ENCODE peak calls at places on chromosomes 7 and 10, in ten cellular contexts. One of them, this sample, is unnamed.
A peak's percentile ranks its signal among the peaks of the same experiment; 100 is the strongest.

GRCh38 chr10:80443531-80443974 is 10.6 kb upstream of the TSPAN14 start:
- DNase-seq in tibial artery: peak; percentile 51
- DNase-seq in heart right ventricle: peak; percentile 21
- DNase-seq in mucosa of descending colon: peak; percentile 67
- DNase-seq in Karpas-422: peak; percentile 49
- DNase-seq in colonic mucosa: peak; percentile 32
- DNase-seq in IMR-90: no peak
- DNase-seq in aorta: peak; percentile 51
- DNase-seq in ovary: no peak
- DNase-seq in Peyer's patch: no peak
- DNase-seq in this sample: peak; percentile 54

GRCh38 chr7:90726623-90727022 is 130.5 kb downstream of the CDK14 start:
- DNase-seq in Peyer's patch: no peak
- DNase-seq in mucosa of descending colon: peak; percentile 19
- DNase-seq in tibial artery: no peak
- DNase-seq in IMR-90: peak; percentile 78
- DNase-seq in heart right ventricle: no peak
- DNase-seq in colonic mucosa: no peak
- DNase-seq in ovary: no peak
- DNase-seq in aorta: no peak
- DNase-seq in Karpas-422: peak; percentile 67
- DNase-seq in this sample: peak; percentile 67

GRCh38 chr10:110444009-110444347 is 53.7 kb upstream of the DUSP5 start:
- DNase-seq in ovary: no peak
- DNase-seq in mucosa of descending colon: no peak
- DNase-seq in IMR-90: no peak
- DNase-seq in heart right ventricle: peak; percentile 54
- DNase-seq in Peyer's patch: peak; percentile 21
- DNase-seq in aorta: no peak
- DNase-seq in tibial artery: no peak
- DNase-seq in Karpas-422: no peak
- DNase-seq in colonic mucosa: no peak
- DNase-seq in this sample: peak; percentile 62

GRCh38 chr10:43250625-43250924 is 16.3 kb downstream of the RASGEF1A start:
- DNase-seq in Karpas-422: no peak
- DNase-seq in ovary: peak; percentile 8
- DNase-seq in colonic mucosa: no peak
- DNase-seq in Peyer's patch: peak; percentile 31
- DNase-seq in tibial artery: no peak
- DNase-seq in IMR-90: no peak
- DNase-seq in aorta: no peak
- DNase-seq in mucosa of descending colon: no peak
- DNase-seq in heart right ventricle: peak; percentile 2
- DNase-seq in this sample: no peak

GRCh38 chr10:78471723-78472541 is 438.3 kb downstream of the RPS24 start:
- DNase-seq in tibial artery: no peak
- DNase-seq in IMR-90: no peak
- DNase-seq in Peyer's patch: peak; percentile 31
- DNase-seq in mucosa of descending colon: no peak
- DNase-seq in heart right ventricle: no peak
- DNase-seq in colonic mucosa: peak; percentile 13
- DNase-seq in Karpas-422: no peak
- DNase-seq in ovary: peak; percentile 64
- DNase-seq in aorta: peak; percentile 66
- DNase-seq in this sample: no peak

GRCh38 chr7:129308047-129308446 is 83.2 kb downstream of the AHCYL2 start:
- DNase-seq in Peyer's patch: no peak
- DNase-seq in tibial artery: no peak
- DNase-seq in aorta: no peak
- DNase-seq in mucosa of descending colon: no peak
- DNase-seq in IMR-90: peak; percentile 64
- DNase-seq in Karpas-422: no peak
- DNase-seq in heart right ventricle: peak; percentile 23
- DNase-seq in colonic mucosa: no peak
- DNase-seq in ovary: no peak
- DNase-seq in this sample: peak; percentile 64

GRCh38 chr7:39951156-39951942 is 1.3 kb downstream of the CDK13 start:
- DNase-seq in ovary: peak; percentile 70
- DNase-seq in mucosa of descending colon: peak; percentile 62
- DNase-seq in colonic mucosa: peak; percentile 54
- DNase-seq in Peyer's patch: peak; percentile 85
- DNase-seq in tibial artery: peak; percentile 80
- DNase-seq in heart right ventricle: peak; percentile 50
- DNase-seq in Karpas-422: peak; percentile 90
- DNase-seq in aorta: peak; percentile 80
- DNase-seq in IMR-90: peak; percentile 52
- DNase-seq in this sample: peak; percentile 84

GRCh38 chr7:135717686-135718085 is 10.3 kb downstream of the SLC13A4 start:
- DNase-seq in ovary: no peak
- DNase-seq in Karpas-422: no peak
- DNase-seq in mucosa of descending colon: no peak
- DNase-seq in tibial artery: no peak
- DNase-seq in colonic mucosa: no peak
- DNase-seq in IMR-90: no peak
- DNase-seq in Peyer's patch: peak; percentile 19
- DNase-seq in aorta: no peak
- DNase-seq in heart right ventricle: no peak
- DNase-seq in this sample: no peak

GRCh38 chr7:48637382-48637781 is 287.0 kb upstream of the CDC14C start:
- DNase-seq in mucosa of descending colon: no peak
- DNase-seq in tibial artery: no peak
- DNase-seq in heart right ventricle: no peak
- DNase-seq in ovary: no peak
- DNase-seq in IMR-90: no peak
- DNase-seq in Peyer's patch: no peak
- DNase-seq in colonic mucosa: no peak
- DNase-seq in Karpas-422: no peak
- DNase-seq in aorta: no peak
- DNase-seq in this sample: no peak

GRCh38 chr10:82742478-82742877 is 867.5 kb downstream of the NRG3 start:
- DNase-seq in tibial artery: no peak
- DNase-seq in mucosa of descending colon: no peak
- DNase-seq in ovary: no peak
- DNase-seq in Karpas-422: no peak
- DNase-seq in colonic mucosa: no peak
- DNase-seq in IMR-90: no peak
- DNase-seq in aorta: no peak
- DNase-seq in heart right ventricle: no peak
- DNase-seq in Peyer's patch: no peak
- DNase-seq in this sample: no peak

GRCh38 chr10:15088428-15089261 is at the start of gene ACBD7:
- DNase-seq in aorta: peak; percentile 92
- DNase-seq in colonic mucosa: peak; percentile 71
- DNase-seq in mucosa of descending colon: peak; percentile 75
- DNase-seq in tibial artery: peak; percentile 83
- DNase-seq in Peyer's patch: peak; percentile 89
- DNase-seq in Karpas-422: peak; percentile 94
- DNase-seq in ovary: peak; percentile 85
- DNase-seq in IMR-90: peak; percentile 61
- DNase-seq in heart right ventricle: peak; percentile 57
- DNase-seq in this sample: peak; percentile 80

GRCh38 chr10:130461631-130462030 is 325.4 kb downstream of the GLRX3 start:
- DNase-seq in heart right ventricle: no peak
- DNase-seq in Peyer's patch: peak; percentile 9
- DNase-seq in tibial artery: peak; percentile 11
- DNase-seq in IMR-90: no peak
- DNase-seq in colonic mucosa: no peak
- DNase-seq in ovary: no peak
- DNase-seq in aorta: no peak
- DNase-seq in Karpas-422: no peak
- DNase-seq in mucosa of descending colon: no peak
- DNase-seq in this sample: no peak

GRCh38 chr10:130466271-130466997 is 330.2 kb downstream of the GLRX3 start:
- DNase-seq in ovary: no peak
- DNase-seq in heart right ventricle: no peak
- DNase-seq in Karpas-422: no peak
- DNase-seq in IMR-90: no peak
- DNase-seq in mucosa of descending colon: no peak
- DNase-seq in Peyer's patch: no peak
- DNase-seq in tibial artery: peak; percentile 13
- DNase-seq in aorta: no peak
- DNase-seq in colonic mucosa: no peak
- DNase-seq in this sample: no peak

GRCh38 chr10:130463104-130463875 is 327.1 kb downstream of the GLRX3 start:
- DNase-seq in ovary: no peak
- DNase-seq in Karpas-422: no peak
- DNase-seq in heart right ventricle: no peak
- DNase-seq in Peyer's patch: no peak
- DNase-seq in mucosa of descending colon: no peak
- DNase-seq in IMR-90: no peak
- DNase-seq in aorta: no peak
- DNase-seq in tibial artery: peak; percentile 37
- DNase-seq in colonic mucosa: no peak
- DNase-seq in this sample: no peak

GRCh38 chr10:130463876-130464360 is 327.7 kb downstream of the GLRX3 start:
- DNase-seq in Karpas-422: no peak
- DNase-seq in Peyer's patch: no peak
- DNase-seq in heart right ventricle: no peak
- DNase-seq in IMR-90: no peak
- DNase-seq in ovary: no peak
- DNase-seq in mucosa of descending colon: no peak
- DNase-seq in colonic mucosa: no peak
- DNase-seq in tibial artery: peak; percentile 35
- DNase-seq in aorta: no peak
- DNase-seq in this sample: no peak

GRCh38 chr10:130464426-130464825 is 328.2 kb downstream of the GLRX3 start:
- DNase-seq in heart right ventricle: no peak
- DNase-seq in ovary: no peak
- DNase-seq in Karpas-422: no peak
- DNase-seq in mucosa of descending colon: no peak
- DNase-seq in colonic mucosa: no peak
- DNase-seq in tibial artery: peak; percentile 34
- DNase-seq in Peyer's patch: no peak
- DNase-seq in IMR-90: no peak
- DNase-seq in aorta: no peak
- DNase-seq in this sample: no peak
- H3K9me3 ChIP-seq in heart right ventricle: peaks cover 28% of the 10 kb centered on the region
- H3K9me3 ChIP-seq in ovary: no peaks in the 10 kb centered on the region
- H3K9me3 ChIP-seq in Karpas-422: no peaks in the 10 kb centered on the region
- H3K9me3 ChIP-seq in mucosa of descending colon: peaks cover 14% of the 10 kb centered on the region
- H3K9me3 ChIP-seq in colonic mucosa: peaks cover 3% of the 10 kb centered on the region
- H3K9me3 ChIP-seq in tibial artery: no peaks in the 10 kb centered on the region
- H3K9me3 ChIP-seq in Peyer's patch: no peaks in the 10 kb centered on the region
- H3K9me3 ChIP-seq in IMR-90: peaks cover 34% of the 10 kb centered on the region
- H3K9me3 ChIP-seq in aorta: peaks cover 4% of the 10 kb centered on the region
- H3K9me3 ChIP-seq in this sample: no peaks in the 10 kb centered on the region

DNA sequence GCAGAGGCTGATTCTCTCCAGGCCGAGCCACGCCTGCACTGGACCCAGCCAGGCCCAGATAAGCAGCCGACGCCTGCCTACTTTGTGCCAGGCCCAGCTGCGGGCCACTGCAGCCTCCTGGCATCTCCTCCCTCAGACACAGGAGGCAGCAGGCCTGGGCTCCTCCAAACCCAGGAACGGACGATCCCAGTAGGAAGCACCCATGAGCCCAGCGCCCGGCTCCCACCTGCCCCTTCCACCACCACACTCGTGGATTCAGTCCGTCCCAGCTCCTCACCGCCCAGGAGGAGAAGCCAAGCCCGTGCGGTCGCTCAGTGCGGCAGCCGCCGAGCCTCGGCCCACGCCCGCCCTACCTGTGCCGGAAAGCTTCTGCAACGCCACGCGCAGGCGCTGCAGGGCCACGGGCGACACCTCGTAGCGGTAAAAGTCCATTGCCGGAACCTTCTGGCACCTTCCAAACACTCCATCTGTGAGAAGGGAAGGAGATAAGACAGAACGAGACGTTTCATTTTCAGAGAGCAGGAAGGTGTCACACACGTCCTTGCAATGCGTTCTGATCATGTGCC is 271.1 kb downstream of the PTPRN2 start:
- DNase-seq in Karpas-422: no peak
- DNase-seq in ovary: no peak
- DNase-seq in aorta: no peak
- DNase-seq in mucosa of descending colon: no peak
- DNase-seq in tibial artery: no peak
- DNase-seq in Peyer's patch: no peak
- DNase-seq in IMR-90: no peak
- DNase-seq in heart right ventricle: no peak
- DNase-seq in colonic mucosa: no peak
- DNase-seq in this sample: peak; percentile 45
- H3K9me3 ChIP-seq in Karpas-422: no peaks in the 10 kb centered on the region
- H3K9me3 ChIP-seq in ovary: no peaks in the 10 kb centered on the region
- H3K9me3 ChIP-seq in aorta: peaks cover 1% of the 10 kb centered on the region
- H3K9me3 ChIP-seq in mucosa of descending colon: no peaks in the 10 kb centered on the region
- H3K9me3 ChIP-seq in tibial artery: no peaks in the 10 kb centered on the region
- H3K9me3 ChIP-seq in Peyer's patch: no peaks in the 10 kb centered on the region
- H3K9me3 ChIP-seq in IMR-90: peaks cover 70% of the 10 kb centered on the region
- H3K9me3 ChIP-seq in heart right ventricle: no peaks in the 10 kb centered on the region
- H3K9me3 ChIP-seq in colonic mucosa: no peaks in the 10 kb centered on the region
- H3K9me3 ChIP-seq in this sample: no peaks in the 10 kb centered on the region

GRCh38 chr7:88548399-88548798 is 211.1 kb upstream of the ZNF804B start:
- DNase-seq in mucosa of descending colon: no peak
- DNase-seq in colonic mucosa: no peak
- DNase-seq in Karpas-422: no peak
- DNase-seq in Peyer's patch: no peak
- DNase-seq in tibial artery: no peak
- DNase-seq in aorta: no peak
- DNase-seq in ovary: no peak
- DNase-seq in IMR-90: no peak
- DNase-seq in heart right ventricle: no peak
- DNase-seq in this sample: no peak
- H3K9me3 ChIP-seq in mucosa of descending colon: peaks cover 15% of the 10 kb centered on the region
- H3K9me3 ChIP-seq in colonic mucosa: no peaks in the 10 kb centered on the region
- H3K9me3 ChIP-seq in Karpas-422: no peaks in the 10 kb centered on the region
- H3K9me3 ChIP-seq in Peyer's patch: no peaks in the 10 kb centered on the region
- H3K9me3 ChIP-seq in tibial artery: peaks cover 5% of the 10 kb centered on the region
- H3K9me3 ChIP-seq in aorta: peaks cover 4% of the 10 kb centered on the region
- H3K9me3 ChIP-seq in ovary: no peaks in the 10 kb centered on the region
- H3K9me3 ChIP-seq in IMR-90: peaks cover 9% of the 10 kb centered on the region
- H3K9me3 ChIP-seq in heart right ventricle: peaks cover 20% of the 10 kb centered on the region
- H3K9me3 ChIP-seq in this sample: peaks cover 2% of the 10 kb centered on the region

GRCh38 chr7:54188843-54189242 is 353.3 kb upstream of the VSTM2A start:
- DNase-seq in heart right ventricle: no peak
- DNase-seq in IMR-90: no peak
- DNase-seq in tibial artery: no peak
- DNase-seq in colonic mucosa: no peak
- DNase-seq in ovary: no peak
- DNase-seq in mucosa of descending colon: no peak
- DNase-seq in Karpas-422: no peak
- DNase-seq in Peyer's patch: no peak
- DNase-seq in aorta: no peak
- DNase-seq in this sample: no peak
- H3K9me3 ChIP-seq in heart right ventricle: no peaks in the 10 kb centered on the region
- H3K9me3 ChIP-seq in IMR-90: peaks cover 9% of the 10 kb centered on the region
- H3K9me3 ChIP-seq in tibial artery: no peaks in the 10 kb centered on the region
- H3K9me3 ChIP-seq in colonic mucosa: no peaks in the 10 kb centered on the region
- H3K9me3 ChIP-seq in ovary: no peaks in the 10 kb centered on the region
- H3K9me3 ChIP-seq in mucosa of descending colon: peaks cover 4% of the 10 kb centered on the region
- H3K9me3 ChIP-seq in Karpas-422: peaks cover 30% of the 10 kb centered on the region
- H3K9me3 ChIP-seq in Peyer's patch: no peaks in the 10 kb centered on the region
- H3K9me3 ChIP-seq in aorta: peaks cover 1% of the 10 kb centered on the region
- H3K9me3 ChIP-seq in this sample: no peaks in the 10 kb centered on the region

GRCh38 chr10:97863808-97864207 is 14.2 kb downstream of the GOLGA7B start:
- DNase-seq in Karpas-422: no peak
- DNase-seq in IMR-90: no peak
- DNase-seq in heart right ventricle: no peak
- DNase-seq in tibial artery: no peak
- DNase-seq in Peyer's patch: no peak
- DNase-seq in colonic mucosa: no peak
- DNase-seq in mucosa of descending colon: no peak
- DNase-seq in ovary: no peak
- DNase-seq in aorta: no peak
- DNase-seq in this sample: no peak
- H3K9me3 ChIP-seq in Karpas-422: no peaks in the 10 kb centered on the region
- H3K9me3 ChIP-seq in IMR-90: no peaks in the 10 kb centered on the region
- H3K9me3 ChIP-seq in heart right ventricle: no peaks in the 10 kb centered on the region
- H3K9me3 ChIP-seq in tibial artery: no peaks in the 10 kb centered on the region
- H3K9me3 ChIP-seq in Peyer's patch: no peaks in the 10 kb centered on the region
- H3K9me3 ChIP-seq in colonic mucosa: no peaks in the 10 kb centered on the region
- H3K9me3 ChIP-seq in mucosa of descending colon: no peaks in the 10 kb centered on the region
- H3K9me3 ChIP-seq in ovary: no peaks in the 10 kb centered on the region
- H3K9me3 ChIP-seq in aorta: no peaks in the 10 kb centered on the region
- H3K9me3 ChIP-seq in this sample: no peaks in the 10 kb centered on the region

GRCh38 chr7:57344957-57345356 is 105.0 kb upstream of the ZNF716 start:
- DNase-seq in Karpas-422: no peak
- DNase-seq in heart right ventricle: no peak
- DNase-seq in Peyer's patch: no peak
- DNase-seq in mucosa of descending colon: no peak
- DNase-seq in aorta: no peak
- DNase-seq in ovary: no peak
- DNase-seq in IMR-90: no peak
- DNase-seq in tibial artery: no peak
- DNase-seq in colonic mucosa: no peak
- DNase-seq in this sample: no peak
- H3K9me3 ChIP-seq in Karpas-422: peaks cover 24% of the 10 kb centered on the region
- H3K9me3 ChIP-seq in heart right ventricle: no peaks in the 10 kb centered on the region
- H3K9me3 ChIP-seq in Peyer's patch: no peaks in the 10 kb centered on the region
- H3K9me3 ChIP-seq in mucosa of descending colon: peaks cover 85% of the 10 kb centered on the region
- H3K9me3 ChIP-seq in aorta: no peaks in the 10 kb centered on the region
- H3K9me3 ChIP-seq in ovary: no peaks in the 10 kb centered on the region
- H3K9me3 ChIP-seq in IMR-90: peaks cover 32% of the 10 kb centered on the region
- H3K9me3 ChIP-seq in tibial artery: no peaks in the 10 kb centered on the region
- H3K9me3 ChIP-seq in colonic mucosa: no peaks in the 10 kb centered on the region
- H3K9me3 ChIP-seq in this sample: no peaks in the 10 kb centered on the region